ENCODE peak calls at places on chromosomes 12 and 14, in four cellular contexts. J is H9, L is IMR-90, R is H1. B is an unnamed sample.

GRCh38 chr12:65892905-65893304 is 68.6 kb downstream of the HMGA2 start:
- DNase-seq in J (no peak), L (peak), R (no peak), B (no peak)

GRCh38 chr12:111529424-111530368 is 69.4 kb downstream of the ATXN2 start:
- DNase-seq in J (peak), L (peak), R (peak), B (peak)

GRCh38 chr14:101123639-101124525 is 220.4 kb upstream of the RTL1 start:
- DNase-seq in J (peak), L (no peak), R (peak), B (no peak)

GRCh38 chr14:65880507-65880906 is 468.0 kb downstream of the FUT8 start:
- DNase-seq in J (no peak), L (no peak), R (no peak), B (no peak)

GRCh38 chr14:102853703-102854396 is 68.6 kb upstream of the AMN start:
- DNase-seq in J (no peak), L (no peak), R (no peak), B (no peak)

GRCh38 chr12:3655331-3655900 is 97.5 kb downstream of the CRACR2A start:
- DNase-seq in J (peak), L (no peak), R (peak), B (no peak)

GRCh38 chr14:74249433-74250375 is 10.5 kb downstream of the VSX2 start:
- DNase-seq in J (no peak), L (no peak), R (no peak), B (no peak)

GRCh38 chr12:77433799-77434198 is 368.4 kb upstream of the E2F7 start:
- DNase-seq in J (no peak), L (peak), R (no peak), B (no peak)

GRCh38 chr14:101365329-101366158 is 195.8 kb upstream of the DIO3 start:
- DNase-seq in J (no peak), L (no peak), R (no peak), B (no peak)

GRCh38 chr12:6735448-6736191 is 11.8 kb downstream of the COPS7A start:
- DNase-seq in J (peak), L (peak), R (peak), B (peak)

GRCh38 chr14:64324461-64325255 is 30.5 kb upstream of the ESR2 start:
- DNase-seq in J (no peak), L (peak), R (no peak), B (no peak)

GRCh38 chr14:26598081-26598671 is 343 bp upstream of the NOVA1 start:
- DNase-seq in J (peak), L (peak), R (peak), B (peak)

GRCh38 chr14:52694761-52695480 is 437 bp downstream of the ERO1A start:
- DNase-seq in J (no peak), L (peak), R (no peak), B (peak)

GRCh38 chr12:81596558-81596957 is 162.6 kb downstream of the PPFIA2 start:
- DNase-seq in J (no peak), L (no peak), R (no peak), B (no peak)

GRCh38 chr12:64627781-64628180 is 17.5 kb downstream of the RASSF3 start:
- DNase-seq in J (no peak), L (peak), R (no peak), B (no peak)

GRCh38 chr12:122421263-122421814 is 1.1 kb downstream of the CLIP1 start:
- DNase-seq in J (no peak), L (peak), R (no peak), B (peak)

GRCh38 chr12:104604070-104604994 is 147.6 kb downstream of the CHST11 start:
- DNase-seq in J (peak), L (peak), R (no peak), B (peak)

GRCh38 chr12:69150796-69151127 is 88.6 kb upstream of the CPSF6 start:
- DNase-seq in J (no peak), L (no peak), R (no peak), B (no peak)

GRCh38 chr12:59164226-59164625 is 243.9 kb upstream of the LRIG3 start:
- DNase-seq in J (no peak), L (no peak), R (no peak), B (peak)

GRCh38 chr14:75877884-75878283 is 103.9 kb downstream of the TGFB3 start:
- DNase-seq in J (no peak), L (no peak), R (no peak), B (no peak)

GRCh38 chr12:42859612-42860011 is 270.1 kb upstream of the PRICKLE1 start:
- DNase-seq in J (no peak), L (peak), R (no peak), B (no peak)

GRCh38 chr12:6765634-6766581 is at the start of gene PTMS:
- DNase-seq in J (peak), L (peak), R (peak), B (peak)

GRCh38 chr14:21846227-21846885 is 172.7 kb upstream of the OR4E1 start:
- DNase-seq in J (peak), L (peak), R (peak), B (peak)

GRCh38 chr12:27619308-27619707 is 76.9 kb upstream of the REP15 start:
- DNase-seq in J (no peak), L (peak), R (no peak), B (no peak)

GRCh38 chr12:52865090-52865944 is 16.5 kb upstream of the KRT78 start:
- DNase-seq in J (peak), L (peak), R (peak), B (peak)

GRCh38 chr14:96038558-96038919 is 623 bp upstream of the C14orf132 start:
- DNase-seq in J (no peak), L (no peak), R (no peak), B (no peak)

GRCh38 chr12:50221228-50222008 is 54.2 kb upstream of the CERS5 start:
- DNase-seq in J (no peak), L (peak), R (no peak), B (peak)

GRCh38 chr12:13164859-13165577 is 31.5 kb upstream of the EMP1 start:
- DNase-seq in J (no peak), L (no peak), R (no peak), B (peak)
- H3K4me2 ChIP-seq in J (no peak), L (no peak), R (no peak), B (no peak)

DNA sequence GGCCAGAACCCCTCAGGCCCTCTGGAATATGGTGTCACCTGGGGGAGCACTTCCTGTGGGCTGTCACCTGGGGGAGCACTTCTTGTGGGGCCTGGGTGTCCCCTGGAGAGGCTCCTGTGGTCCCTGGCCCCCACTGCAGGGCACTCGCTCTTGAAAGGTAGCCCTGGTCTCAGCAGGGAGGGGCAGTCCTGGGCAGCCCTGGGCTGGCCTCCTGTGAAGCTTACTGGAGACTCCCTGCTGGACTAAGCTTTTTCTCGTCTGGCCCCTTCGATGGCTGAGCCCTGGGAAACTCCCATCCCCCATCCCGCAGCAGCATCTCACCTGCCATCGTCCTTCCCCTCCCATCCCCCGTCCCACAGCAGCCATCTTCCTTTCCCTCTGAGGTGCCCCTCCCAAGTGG is 17.7 kb downstream of the FBRSL1 start:
- DNase-seq in J (no peak), L (no peak), R (no peak), B (no peak)
- H3K4ac ChIP-seq in J (no peak), L (no peak), R (no peak), B (no peak)

GRCh38 chr14:67619446-67620216 is at the start of gene ARG2:
- DNase-seq in J (peak), L (peak), R (peak), B (peak)
- H3K14ac ChIP-seq in J (peak), L (no peak), R (peak), B (peak)

DNA sequence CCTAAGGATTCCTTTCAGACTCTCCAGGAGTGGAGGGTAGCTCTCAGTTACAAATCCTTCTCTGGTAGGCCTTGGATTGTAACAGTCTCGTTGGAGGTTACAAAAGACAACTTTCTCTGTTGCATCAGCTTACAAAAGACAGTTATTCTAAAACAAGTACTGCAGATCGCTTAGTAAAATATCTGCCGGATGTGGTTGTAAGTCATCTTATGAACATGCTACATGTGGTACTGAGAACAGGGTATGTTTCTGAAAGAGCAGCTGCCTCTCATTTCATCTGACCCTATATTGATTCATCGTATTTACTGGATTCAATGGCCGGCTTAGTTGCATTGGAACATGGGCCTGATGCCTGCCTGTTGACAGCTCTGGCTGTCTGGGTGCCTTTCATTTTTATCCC is 157.4 kb downstream of the PTCSC3 start:
- DNase-seq in J (no peak), L (no peak), R (no peak), B (no peak)
- H3K4me2 ChIP-seq in J (no peak), L (no peak), R (no peak), B (no peak)

DNA sequence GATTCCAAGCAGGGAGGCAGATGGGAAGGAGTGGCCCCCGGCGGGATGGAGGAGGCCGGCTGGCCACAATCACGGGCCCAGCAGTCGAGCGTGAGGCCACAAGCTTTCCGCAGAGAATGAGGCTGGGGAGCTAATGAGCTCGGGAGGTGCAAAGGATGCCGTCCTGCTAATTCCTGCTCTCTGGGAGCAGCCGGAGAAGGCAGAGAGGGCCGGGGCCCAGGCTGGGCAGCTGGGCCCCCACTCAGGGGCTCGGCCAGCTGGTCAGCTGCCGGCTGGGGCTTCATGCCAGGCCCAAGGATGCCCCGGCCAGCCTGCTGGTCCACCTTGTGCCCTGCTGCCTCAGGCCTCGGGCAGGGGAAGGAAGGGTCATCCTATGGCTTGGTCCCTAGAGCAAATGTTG is 98.2 kb upstream of the LHX5 start:
- DNase-seq in J (no peak), L (no peak), R (no peak), B (no peak)
- H3K4ac ChIP-seq in J (no peak), L (no peak), R (no peak), B (no peak)

B was measured in trophoblast cell.